ENCODE peak calls at places on chromosomes 3 and 15, in four cellular contexts. E is SK-N-SH, S is HepG2, R is GM12878. X is an unnamed sample.

GRCh38 chr15:75063338-75063737 is 39.9 kb downstream of the PPCDC start:
- DNase-seq in E (no peak), R (no peak), S (no peak), X (no peak)

GRCh38 chr15:75577401-75578205 is 1.5 kb downstream of the PTPN9 start:
- DNase-seq in E (peak), R (no peak), S (no peak), X (no peak)

GRCh38 chr3:27253831-27254230 is 115.4 kb downstream of the NEK10 start:
- DNase-seq in S (peak), R (peak), E (peak), X (no peak)

GRCh38 chr15:49686626-49687025 is 65.8 kb downstream of the DTWD1 start:
- DNase-seq in S (no peak), E (no peak), R (no peak), X (no peak)

GRCh38 chr15:59569477-59569876 is 42.1 kb upstream of the GCNT3 start:
- DNase-seq in E (no peak), S (no peak), R (no peak), X (no peak)

GRCh38 chr3:49422379-49423248 is at the start of gene AMT:
- DNase-seq in E (peak), S (peak), R (no peak), X (no peak)

GRCh38 chr3:38548154-38548931 is 52.2 kb downstream of the EXOG start:
- DNase-seq in S (no peak), R (no peak), E (no peak), X (no peak)

GRCh38 chr15:51982770-51983103 is 11.2 kb upstream of the LEO1 start:
- DNase-seq in R (no peak), E (no peak), S (no peak), X (no peak)

GRCh38 chr15:41852736-41853135 is 14.1 kb downstream of the PLA2G4B start:
- DNase-seq in E (no peak), S (no peak), R (no peak), X (no peak)

GRCh38 chr3:108006077-108006675 is 84.7 kb downstream of the CD47 start:
- DNase-seq in E (peak), R (no peak), S (peak), X (peak)

GRCh38 chr3:141894524-141895176 is 18.2 kb downstream of the ATP1B3 start:
- DNase-seq in E (no peak), S (peak), R (no peak), X (no peak)

GRCh38 chr3:183698760-183699159 is 1.2 kb downstream of the YEATS2 start:
- DNase-seq in E (no peak), S (no peak), R (no peak), X (no peak)

GRCh38 chr3:193389335-193389734 is 10.8 kb upstream of the ATP13A5 start:
- DNase-seq in E (no peak), R (no peak), S (no peak), X (no peak)

GRCh38 chr3:62433396-62433795 is 60.0 kb upstream of the FEZF2 start:
- DNase-seq in S (no peak), E (no peak), R (no peak), X (no peak)

GRCh38 chr15:78695046-78695671 is 54.1 kb upstream of the CHRNB4 start:
- DNase-seq in R (no peak), E (no peak), S (no peak), X (no peak)

GRCh38 chr3:134697830-134698699 is 47.2 kb upstream of the KY start:
- DNase-seq in R (no peak), E (no peak), S (no peak), X (no peak)

GRCh38 chr3:134694445-134694844 is 43.6 kb upstream of the KY start:
- DNase-seq in E (no peak), S (no peak), R (no peak), X (no peak)

GRCh38 chr3:134693804-134694203 is 43.0 kb upstream of the KY start:
- DNase-seq in E (no peak), S (no peak), R (no peak), X (no peak)

GRCh38 chr3:134694946-134695543 is 44.2 kb upstream of the KY start:
- DNase-seq in E (no peak), S (no peak), R (no peak), X (no peak)

DNA sequence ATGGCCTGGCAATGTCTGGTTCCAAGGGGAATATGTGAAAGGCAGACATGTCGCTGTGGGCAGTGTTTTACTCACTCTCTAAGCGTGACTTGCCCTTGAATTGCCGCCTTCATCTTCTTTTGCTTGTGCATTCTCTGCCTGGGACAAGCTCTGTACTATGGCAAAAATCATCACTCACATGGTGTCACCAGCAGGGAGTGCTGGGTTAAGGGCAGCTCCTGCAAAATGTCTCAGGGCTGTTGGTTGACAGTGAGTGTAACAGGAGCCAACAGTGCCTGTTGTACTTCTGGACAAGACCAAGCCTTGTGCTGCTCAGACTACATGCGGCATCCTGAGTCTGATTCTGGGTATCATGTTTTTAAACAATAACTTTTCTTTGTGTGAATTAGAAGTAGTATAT is 45.3 kb upstream of the KY start:
- DNase-seq in E (no peak), R (no peak), S (no peak), X (no peak)
- TF ChIP-seq NFIC in E (no peak), R (no peak), S (no peak), X (no peak)

DNA sequence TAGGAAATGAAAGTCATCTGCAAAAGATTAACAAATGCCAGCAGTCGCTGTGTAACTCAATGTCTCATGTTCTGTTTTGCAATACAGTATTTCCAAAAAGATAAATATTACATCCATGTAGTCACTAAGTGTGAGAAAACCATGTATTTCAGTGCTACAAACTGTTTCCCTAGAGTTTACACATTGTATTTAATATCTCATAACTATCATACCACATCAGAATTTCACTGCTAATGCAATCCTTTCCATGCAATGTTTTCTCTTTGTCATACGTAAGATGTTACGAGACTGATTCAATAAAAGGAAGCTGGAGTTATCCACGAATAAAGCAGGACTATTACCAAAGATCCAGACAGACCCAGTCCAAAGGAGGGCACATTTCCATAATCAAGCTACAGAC is 269.4 kb downstream of the GBE1 start:
- DNase-seq in S (no peak), R (no peak), E (no peak), X (no peak)
- TF ChIP-seq NFIC in S (no peak), R (no peak), E (no peak), X (no peak)

DNA sequence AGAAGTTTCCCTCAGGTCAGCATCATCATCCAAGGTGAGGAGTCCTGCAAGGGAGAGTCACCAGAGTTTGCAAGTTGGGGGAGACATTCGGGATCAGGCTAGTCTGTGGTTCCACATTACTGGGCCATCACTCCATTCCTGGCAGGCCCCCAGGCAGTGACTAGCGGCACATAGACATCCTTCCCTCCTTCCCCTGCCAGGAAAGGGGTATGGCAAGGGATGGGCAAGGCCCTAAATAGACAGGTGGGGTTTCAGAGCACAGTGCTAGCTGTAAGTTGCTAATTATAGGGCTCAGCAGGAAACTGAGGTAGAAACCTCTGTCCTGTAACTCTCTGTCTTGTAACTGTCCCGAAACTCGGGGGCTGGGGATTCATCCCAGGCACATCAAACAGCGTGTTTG is 215.2 kb upstream of the ROPN1 start:
- DNase-seq in S (no peak), R (no peak), E (no peak), X (no peak)
- TF ChIP-seq NFIC in S (no peak), R (no peak), E (no peak), X (no peak)

GRCh38 chr3:144055604-144056003 is 84.0 kb downstream of the DIPK2A start:
- DNase-seq in E (no peak), R (no peak), S (no peak), X (no peak)
- TF ChIP-seq NFIC in E (no peak), R (no peak), S (no peak), X (no peak)

DNA sequence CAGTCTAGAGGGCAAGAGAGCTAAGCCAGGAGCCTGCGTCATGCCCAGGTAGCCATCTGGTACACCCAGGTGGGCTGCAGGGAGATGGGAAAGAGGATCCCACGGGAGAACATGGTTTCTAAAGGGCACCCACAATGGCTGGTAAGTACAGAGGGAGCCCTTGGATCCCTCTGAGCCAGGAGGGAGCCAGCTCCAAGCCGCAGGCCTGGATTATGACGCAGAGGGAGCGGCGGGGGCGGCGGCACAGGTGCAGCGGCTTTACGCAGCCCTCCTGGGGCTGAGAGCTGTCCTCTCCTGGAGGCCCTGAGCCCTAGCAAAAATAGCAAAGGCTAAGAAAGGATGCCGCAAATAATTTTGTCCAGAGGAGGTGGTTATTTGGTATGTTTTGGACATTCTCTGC is 2.8 kb downstream of the CAV3 start:
- DNase-seq in E (no peak), S (no peak), R (no peak), X (no peak)
- TF ChIP-seq NFIC in E (no peak), S (no peak), R (no peak), X (no peak)

GRCh38 chr15:80052597-80053304 is 6.7 kb upstream of the ZFAND6 start:
- DNase-seq in S (no peak), R (no peak), E (no peak), X (no peak)
- TF ChIP-seq NFIC in S (no peak), R (no peak), E (no peak), X (no peak)

GRCh38 chr3:126972866-126973265 is 10.0 kb upstream of the PLXNA1 start:
- DNase-seq in R (no peak), S (no peak), E (no peak), X (no peak)

GRCh38 chr3:126973814-126974213 is 9.1 kb upstream of the PLXNA1 start:
- DNase-seq in E (no peak), S (no peak), R (no peak), X (no peak)

GRCh38 chr3:126970921-126971320 is 12.0 kb upstream of the PLXNA1 start:
- DNase-seq in E (no peak), R (no peak), S (no peak), X (no peak)

GRCh38 chr3:126970101-126970500 is 12.8 kb upstream of the PLXNA1 start:
- DNase-seq in R (no peak), S (no peak), E (no peak), X (no peak)

GRCh38 chr3:126971891-126972351 is 11.0 kb upstream of the PLXNA1 start:
- DNase-seq in R (no peak), E (peak), S (no peak), X (no peak)
- TF ChIP-seq NFIC in R (no peak), E (no peak), S (no peak), X (no peak)

GRCh38 chr3:151265866-151266265 is 12.5 kb downstream of the P2RY14 start:
- DNase-seq in S (no peak), R (peak), E (no peak), X (no peak)

GRCh38 chr3:151264611-151265010 is 13.7 kb downstream of the P2RY14 start:
- DNase-seq in E (no peak), R (no peak), S (no peak), X (no peak)

GRCh38 chr3:151263126-151263525 is 15.2 kb downstream of the P2RY14 start:
- DNase-seq in E (no peak), S (no peak), R (no peak), X (no peak)

GRCh38 chr3:151265166-151265565 is 13.2 kb downstream of the P2RY14 start:
- DNase-seq in E (no peak), R (no peak), S (no peak), X (no peak)

DNA sequence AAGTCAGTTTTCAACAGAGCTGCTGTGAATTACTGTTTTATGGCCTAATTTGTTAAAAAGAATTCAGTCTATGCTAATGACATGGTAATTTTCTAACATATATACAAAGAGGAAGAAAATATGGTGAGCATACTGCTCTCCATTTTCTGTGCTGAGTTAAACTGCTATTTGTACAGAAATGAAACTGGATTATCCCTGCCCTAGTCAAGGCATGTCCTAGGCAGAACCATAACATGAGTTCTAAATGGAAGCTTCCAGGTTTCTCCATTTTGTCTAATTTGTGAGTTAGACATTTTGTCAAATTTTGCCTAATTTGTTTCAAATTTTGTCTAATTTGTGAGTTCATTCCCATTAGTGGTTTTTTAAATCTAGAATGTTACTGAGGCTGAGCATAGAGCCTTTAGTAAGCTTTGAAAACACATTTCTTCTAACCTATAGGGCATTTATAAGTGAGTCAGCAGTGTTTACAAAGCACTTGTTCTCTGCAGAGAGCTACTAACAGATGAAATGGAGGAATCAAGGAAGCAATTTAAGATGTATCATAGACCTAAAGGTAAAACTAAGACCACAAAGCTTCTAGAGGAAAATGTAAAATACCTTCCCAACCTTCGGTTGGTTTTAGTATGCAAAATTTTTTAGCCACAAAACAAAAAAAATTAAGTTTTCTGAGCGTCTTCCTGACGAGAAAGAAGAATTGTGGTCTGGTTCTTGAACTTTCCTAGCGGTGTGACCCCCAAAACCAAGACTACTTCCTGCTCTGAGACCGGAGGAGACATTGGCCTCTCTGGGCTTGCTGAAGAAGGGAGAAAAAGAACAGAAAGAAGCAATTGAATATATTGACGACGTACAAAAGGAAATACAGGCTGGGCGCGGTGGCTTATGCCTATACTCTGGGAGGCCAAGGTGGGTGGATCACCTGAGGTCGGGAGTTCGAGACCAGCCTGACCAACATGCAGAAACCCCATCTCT is 9.8 kb downstream of the P2RY14 start:
- DNase-seq in E (no peak), R (no peak), S (no peak), X (no peak)
- TF ChIP-seq NFIC in E (no peak), R (peak), S (no peak), X (no peak)